ENCODE peak calls at places on chromosomes 1 and 21, in five cellular contexts. C is H1, Q is neuronal stem cell, D is mesenchymal stem cell, I is IMR-90. A is an unnamed sample.

GRCh38 chr1:232367293-232367692 is 262.6 kb downstream of the SIPA1L2 start:
- DNase-seq in C (no peak), I (no peak), D (no peak), Q (no peak), A (peak; percentile 81)

GRCh38 chr1:108068141-108068540 is 103.2 kb upstream of the VAV3 start:
- DNase-seq in C (no peak), D (no peak), Q (no peak), I (no peak), A (peak; percentile 63)

GRCh38 chr1:78483903-78484302 is 6.9 kb upstream of the PTGFR start:
- DNase-seq in D (no peak), I (peak; percentile 40), C (no peak), Q (no peak), A (peak; percentile 42)

GRCh38 chr1:217953330-217953729 is 322.2 kb downstream of the SPATA17 start:
- DNase-seq in C (no peak), Q (no peak), D (no peak), I (no peak), A (no peak)

GRCh38 chr21:27269646-27270045 is 302.8 kb upstream of the ADAMTS5 start:
- DNase-seq in D (peak; percentile 97), C (no peak), Q (no peak), I (peak; percentile 97), A (peak; percentile 40)

GRCh38 chr1:93532780-93533378 is 85.0 kb downstream of the FNBP1L start:
- DNase-seq in I (no peak), C (no peak), Q (no peak), D (no peak), A (no peak)

GRCh38 chr1:42922687-42923366 is 35.8 kb downstream of the SLC2A1 start:
- DNase-seq in I (peak; percentile 69), D (peak; percentile 79), C (peak; percentile 68), Q (peak; percentile 48), A (peak; percentile 98)

GRCh38 chr1:27366411-27367159 is at the start of gene MAP3K6:
- DNase-seq in C (peak; percentile 85), Q (peak; percentile 63), D (peak; percentile 81), I (peak; percentile 59), A (peak; percentile 91)

GRCh38 chr1:203534526-203534925 is 40.6 kb downstream of the OPTC start:
- DNase-seq in Q (no peak), D (peak; percentile 96), C (no peak), I (peak; percentile 97), A (no peak)

GRCh38 chr1:225517697-225518096 is 89.9 kb upstream of the LBR start:
- DNase-seq in D (no peak), Q (no peak), I (no peak), C (no peak), A (peak; percentile 27)

GRCh38 chr1:170617595-170618215 is 46.2 kb upstream of the PRRX1 start:
- DNase-seq in I (no peak), Q (no peak), C (no peak), D (no peak), A (no peak)

GRCh38 chr1:218164111-218164929 is 120.8 kb upstream of the RRP15 start:
- DNase-seq in Q (peak; percentile 65), C (peak; percentile 89), D (peak; percentile 52), I (peak; percentile 12), A (peak; percentile 73)

GRCh38 chr1:94514095-94514727 is 27.3 kb downstream of the F3 start:
- DNase-seq in D (peak; percentile 55), I (peak; percentile 24), C (peak; percentile 49), Q (peak; percentile 30), A (peak; percentile 69)

GRCh38 chr1:9875636-9876000 is 34.5 kb downstream of the CTNNBIP1 start:
- DNase-seq in Q (no peak), C (no peak), D (no peak), I (no peak), A (no peak)

GRCh38 chr1:109802901-109803561 is 39.3 kb upstream of the EPS8L3 start:
- DNase-seq in I (no peak), D (no peak), C (no peak), Q (no peak), A (no peak)

GRCh38 chr1:205432116-205432515 is 10.3 kb upstream of the LEMD1 start:
- DNase-seq in D (no peak), C (no peak), Q (no peak), I (no peak), A (no peak)

GRCh38 chr1:95068956-95069710 is 3.6 kb downstream of the ALG14 start:
- DNase-seq in D (peak; percentile 6), Q (no peak), I (no peak), C (no peak), A (peak; percentile 83)

GRCh38 chr1:158354255-158354654 is 561 bp downstream of the CD1E start:
- DNase-seq in I (no peak), C (no peak), D (no peak), Q (no peak), A (no peak)

GRCh38 chr1:32716312-32717126 is 13.9 kb upstream of the SYNC start:
- DNase-seq in D (no peak), C (peak; percentile 98), I (no peak), Q (peak; percentile 56), A (peak; percentile 98)

GRCh38 chr21:37181059-37181458 is 86.1 kb downstream of the VPS26C start:
- DNase-seq in Q (no peak), C (no peak), D (no peak), I (peak; percentile 47), A (no peak)

GRCh38 chr21:43937898-43938309 is 72.9 kb downstream of the AGPAT3 start:
- DNase-seq in C (no peak), Q (no peak), D (no peak), I (no peak), A (no peak)

GRCh38 chr1:179337942-179338560 is 27.7 kb upstream of the AXDND1 start:
- DNase-seq in C (no peak), I (no peak), D (no peak), Q (no peak), A (no peak)

GRCh38 chr1:182608850-182609610 is 4.8 kb upstream of the RGS16 start:
- DNase-seq in I (peak; percentile 61), C (no peak), D (peak; percentile 93), Q (no peak), A (no peak)

GRCh38 chr1:12657060-12657866 is 13.4 kb downstream of the AADACL4 start:
- DNase-seq in I (no peak), C (no peak), Q (no peak), D (no peak), A (no peak)

GRCh38 chr1:230691615-230692014 is 22.3 kb downstream of the AGT start:
- DNase-seq in Q (no peak), D (no peak), C (no peak), I (no peak), A (no peak)

GRCh38 chr1:118661769-118662320 is 326.3 kb downstream of the TBX15 start:
- DNase-seq in C (no peak), Q (no peak), I (no peak), D (no peak), A (no peak)

DNA sequence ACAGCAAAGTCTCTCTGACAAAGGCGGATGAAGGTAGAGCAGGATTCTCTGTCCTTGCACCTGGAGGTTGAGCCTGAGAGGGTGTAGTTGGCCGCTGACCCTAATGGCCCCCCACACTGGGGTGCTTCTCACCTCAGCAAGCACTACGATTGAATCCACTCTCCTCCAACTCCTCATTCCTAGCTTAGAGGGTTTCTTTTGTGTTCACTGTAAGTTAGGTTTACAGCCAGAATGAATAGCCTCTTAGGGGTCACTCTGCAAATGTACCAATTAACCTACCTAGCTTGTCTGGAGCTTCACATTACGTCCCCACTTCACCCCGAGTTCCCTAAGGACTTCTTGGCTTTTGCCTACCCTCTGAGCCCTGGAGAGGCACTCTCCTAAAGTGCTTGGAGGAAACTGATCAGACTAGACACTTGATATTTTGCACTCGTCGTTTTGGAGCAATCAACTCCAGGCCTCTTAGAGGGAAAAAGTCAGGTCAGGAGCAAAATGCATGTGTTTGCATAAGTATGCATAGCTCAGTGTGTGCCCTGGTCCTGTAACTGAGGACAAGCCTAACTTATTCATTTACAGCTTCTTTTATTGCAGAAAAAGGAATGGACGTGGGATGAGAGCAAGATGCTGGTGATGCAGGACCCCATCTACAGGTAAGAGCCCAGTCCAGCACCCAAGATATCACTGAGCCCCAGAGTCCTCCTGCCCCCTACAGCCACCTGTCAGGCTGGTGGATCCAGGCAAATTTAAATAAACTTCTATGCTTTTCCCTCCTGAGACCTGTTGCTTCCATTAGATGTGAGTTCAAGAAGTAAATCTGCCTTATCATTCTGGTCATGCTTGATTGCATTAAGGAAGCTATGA is 76.4 kb downstream of the SPATA46 start:
- DNase-seq in I (no peak), Q (no peak), C (no peak), D (no peak), A (peak; percentile 33)
- H3K23ac ChIP-seq in I (no peak overlapping the region), Q (no peak overlapping the region), C (no peak overlapping the region), D (no peak overlapping the region), A (no peak overlapping the region)

DNA sequence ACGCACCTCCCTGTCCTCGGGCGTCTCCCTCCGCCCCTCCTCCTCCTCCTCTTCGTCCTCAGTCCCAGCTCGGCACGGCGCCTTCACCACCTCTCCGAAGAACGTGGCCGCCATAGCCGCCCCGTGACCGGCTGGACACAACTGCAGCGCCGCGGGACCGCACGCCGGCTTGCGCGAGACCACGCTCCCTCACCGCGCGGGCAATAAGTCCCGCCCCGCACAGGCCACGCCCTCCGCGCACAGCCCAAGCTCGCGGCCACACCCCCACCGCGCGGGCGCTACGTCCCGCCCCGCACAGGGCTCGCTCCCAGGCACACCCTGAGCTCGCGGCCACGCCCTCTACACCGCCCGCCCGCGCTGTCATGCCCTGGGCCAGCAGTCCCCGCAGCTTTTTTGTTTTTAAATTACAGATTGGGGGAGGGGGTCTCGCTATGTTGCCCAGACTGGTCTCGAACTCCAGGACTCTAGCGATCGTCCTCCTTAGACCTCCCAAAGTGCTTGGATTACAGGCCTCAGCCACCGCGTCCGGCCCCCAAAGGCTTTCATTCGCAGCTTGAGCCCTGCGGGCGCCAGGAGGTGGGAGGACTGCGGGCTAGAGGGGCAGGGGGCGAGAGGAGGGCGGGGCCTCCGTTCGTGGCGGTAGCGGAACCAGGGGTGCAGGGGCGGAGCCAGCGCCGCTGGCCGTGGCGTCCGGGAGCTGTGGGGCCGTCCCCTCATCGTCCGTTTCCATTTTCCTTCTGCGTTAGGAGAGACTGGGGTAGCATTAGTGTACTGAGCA is at the start of gene PSMG1:
- DNase-seq in Q (peak; percentile 92), I (peak; percentile 90), D (peak; percentile 95), C (peak; percentile 98), A (peak; percentile 96)
- H2AK5ac ChIP-seq in Q (peak within 1 kb of the TSS; percentile 69), I (peak within 1 kb of the TSS; percentile 47), D (no peak within 1 kb of the TSS), C (no peak within 1 kb of the TSS), A (no peak within 1 kb of the TSS)

DNA sequence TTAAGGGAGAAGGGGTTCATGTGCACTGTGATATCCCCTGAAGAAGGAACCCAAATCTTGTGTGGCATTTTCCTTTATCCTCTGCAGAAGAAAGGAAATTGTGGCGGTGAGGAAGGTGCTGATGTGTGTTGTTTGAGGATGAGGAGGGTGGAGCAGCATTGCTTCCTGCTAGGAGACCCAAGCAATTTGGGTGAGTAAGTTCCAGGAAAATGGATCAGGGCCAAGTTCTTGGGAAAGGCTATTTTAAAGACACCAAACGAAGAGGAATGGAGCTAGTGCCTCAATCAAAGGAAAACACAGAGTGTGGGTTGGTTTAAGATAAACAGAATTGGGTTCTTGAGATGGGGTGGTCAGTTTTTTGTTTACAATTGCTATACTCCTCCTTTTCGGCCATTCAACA is 86.7 kb upstream of the MARK1 start:
- DNase-seq in C (no peak), Q (no peak), D (no peak), I (no peak), A (no peak)
- H3K23ac ChIP-seq in C (no peak overlapping the region), Q (no peak overlapping the region), D (peak overlapping the region; percentile 14), I (no peak overlapping the region), A (no peak overlapping the region)

DNA sequence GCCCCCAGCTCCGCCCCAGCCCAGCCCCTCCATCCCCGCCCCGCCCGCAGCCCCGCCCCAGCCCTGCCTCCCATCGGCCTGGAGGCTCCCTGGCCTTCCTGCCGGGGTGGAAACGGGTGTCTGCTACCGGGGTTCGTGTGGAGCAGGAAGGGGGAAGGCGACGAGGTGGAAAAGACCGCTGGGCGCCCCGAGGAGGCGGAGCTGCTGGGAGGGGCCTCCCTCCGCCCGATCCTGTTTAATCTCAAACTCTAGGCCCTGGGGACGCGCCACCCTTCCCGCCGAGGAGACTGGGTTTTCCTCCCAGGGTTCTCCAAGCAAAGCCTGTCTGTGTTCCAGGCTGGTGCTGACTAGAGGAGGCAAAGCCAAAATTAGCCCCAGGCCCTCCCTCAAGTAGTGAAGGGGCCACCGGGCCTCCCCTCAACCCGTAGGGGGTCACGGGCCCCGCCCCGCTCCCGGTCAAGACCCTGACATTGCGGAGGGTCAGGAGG is 16.2 kb upstream of the TTLL10 start:
- DNase-seq in D (peak; percentile 88), C (peak; percentile 83), I (peak; percentile 79), Q (peak; percentile 51), A (peak; percentile 81)
- H2AK5ac ChIP-seq in D (peak overlapping the region; percentile 90), C (no peak overlapping the region), I (peak overlapping the region; percentile 82), Q (peak overlapping the region; percentile 100), A (no peak overlapping the region)

A was measured in mesendoderm.